ENCODE peak calls at places on chromosomes 2 and 18, in five cellular contexts. I, G, V, F and Z are unnamed samples.

GRCh38 chr2:195407782-195408181 is 249.2 kb upstream of the SLC39A10 start:
- DNase-seq in F (no peak), V (no peak), I (no peak), G (no peak), Z (peak)

GRCh38 chr2:238690673-238690965 is 157.3 kb upstream of the TWIST2 start:
- DNase-seq in I (no peak), V (no peak), G (no peak), F (no peak), Z (no peak)

GRCh38 chr2:11213090-11213638 is 57.9 kb downstream of the SLC66A3 start:
- DNase-seq in G (no peak), V (no peak), F (no peak), I (no peak), Z (peak)

GRCh38 chr2:146523218-146523617 is 1321.6 kb upstream of the ACVR2A start:
- DNase-seq in I (no peak), G (no peak), F (no peak), V (no peak), Z (peak)

GRCh38 chr2:136235451-136236418 is 117.8 kb upstream of the CXCR4 start:
- DNase-seq in I (no peak), V (no peak), F (no peak), G (no peak), Z (peak)

GRCh38 chr2:25955036-25955435 is 27.3 kb downstream of the KIF3C start:
- DNase-seq in F (no peak), V (no peak), G (no peak), I (no peak), Z (no peak)

GRCh38 chr2:211045025-211045424 is 488.6 kb downstream of the CPS1 start:
- DNase-seq in G (no peak), F (no peak), V (no peak), I (no peak), Z (no peak)

GRCh38 chr18:63237911-63238710 is 81.5 kb downstream of the BCL2 start:
- DNase-seq in F (peak), V (no peak), G (no peak), I (no peak), Z (peak)

GRCh38 chr2:74399785-74400184 is 19.7 kb upstream of the DCTN1 start:
- DNase-seq in F (no peak), I (no peak), G (no peak), V (peak), Z (peak)

GRCh38 chr2:128435576-128436497 is 117.2 kb upstream of the HS6ST1 start:
- DNase-seq in V (no peak), I (no peak), F (peak), G (no peak), Z (no peak)

GRCh38 chr2:54722641-54723299 is 692 bp upstream of the EML6 start:
- DNase-seq in V (no peak), G (no peak), F (no peak), I (no peak), Z (peak)

GRCh38 chr2:235841863-235842262 is 326.3 kb downstream of the GBX2 start:
- DNase-seq in G (no peak), F (no peak), I (no peak), V (no peak), Z (no peak)

GRCh38 chr18:78903436-78904178 is 76.0 kb upstream of the SALL3 start:
- DNase-seq in G (no peak), I (no peak), V (no peak), F (no peak), Z (no peak)

GRCh38 chr2:159285929-159286708 is at the start of gene WDSUB1:
- DNase-seq in G (peak), I (no peak), F (peak), V (no peak), Z (peak)

GRCh38 chr2:181164699-181165098 is 184.3 kb downstream of the UBE2E3 start:
- DNase-seq in F (no peak), G (no peak), I (no peak), V (no peak), Z (no peak)

GRCh38 chr18:79785831-79786230 is 11.9 kb upstream of the KCNG2 start:
- DNase-seq in I (no peak), G (no peak), F (no peak), V (no peak), Z (no peak)

GRCh38 chr2:239046822-239047221 is 198.9 kb downstream of the TWIST2 start:
- DNase-seq in G (no peak), V (no peak), F (no peak), I (no peak), Z (no peak)

GRCh38 chr2:222930862-222931261 is 70.0 kb downstream of the ACSL3 start:
- DNase-seq in I (no peak), G (no peak), V (no peak), F (no peak), Z (no peak)

GRCh38 chr18:905948-906415 is 1.3 kb downstream of the ADCYAP1 start:
- DNase-seq in G (no peak), F (peak), I (no peak), V (no peak), Z (no peak)

GRCh38 chr2:146615778-146616177 is 1229.1 kb upstream of the ACVR2A start:
- DNase-seq in G (no peak), I (no peak), F (no peak), V (no peak), Z (no peak)

GRCh38 chr2:181306785-181307184 is 150.4 kb upstream of the ITGA4 start:
- DNase-seq in V (no peak), I (no peak), F (no peak), G (no peak), Z (no peak)

GRCh38 chr2:225117061-225117716 is 74.9 kb upstream of the DOCK10 start:
- DNase-seq in I (no peak), G (no peak), V (no peak), F (no peak), Z (peak)

GRCh38 chr2:17646096-17646554 is 105.6 kb downstream of the VSNL1 start:
- DNase-seq in G (peak), F (peak), I (no peak), V (peak), Z (peak)

GRCh38 chr2:218022131-218022850 is 19.5 kb upstream of the TNS1 start:
- DNase-seq in F (no peak), V (no peak), G (no peak), I (no peak), Z (no peak)

GRCh38 chr18:46152808-46153617 is 48.8 kb downstream of the HAUS1 start:
- DNase-seq in I (no peak), F (peak), V (no peak), G (peak), Z (no peak)

GRCh38 chr2:47429795-47430194 is 26.8 kb downstream of the MSH2 start:
- DNase-seq in V (no peak), F (no peak), G (no peak), I (no peak), Z (peak)

GRCh38 chr2:63863707-63864106 is 22.0 kb downstream of the UGP2 start:
- DNase-seq in G (no peak), F (no peak), V (no peak), I (no peak), Z (no peak)

GRCh38 chr18:8215741-8216140 is 393.5 kb upstream of the RAB12 start:
- DNase-seq in F (no peak), I (no peak), G (no peak), V (no peak), Z (no peak)

GRCh38 chr2:175612280-175612679 is 389.8 kb downstream of the LNPK start:
- DNase-seq in G (no peak), F (no peak), I (no peak), V (no peak), Z (no peak)

GRCh38 chr2:201234167-201235139 is 25.9 kb upstream of the CASP8 start:
- DNase-seq in F (no peak), V (peak), I (no peak), G (no peak), Z (no peak)

GRCh38 chr2:68319397-68320117 is at the start of gene CNRIP1:
- DNase-seq in V (no peak), F (peak), G (peak), I (peak), Z (peak)

GRCh38 chr2:223465793-223466192 is 136.4 kb downstream of the SCG2 start:
- DNase-seq in G (no peak), F (no peak), I (no peak), V (no peak), Z (peak)

GRCh38 chr2:72103690-72104089 is 44.0 kb downstream of the CYP26B1 start:
- DNase-seq in V (no peak), I (no peak), G (no peak), F (no peak), Z (no peak)

GRCh38 chr2:59732861-59733603 is 820.4 kb downstream of the BCL11A start:
- DNase-seq in I (no peak), G (no peak), F (peak), V (no peak), Z (no peak)

GRCh38 chr2:88199912-88200682 is 30.0 kb downstream of the THNSL2 start:
- DNase-seq in V (peak), I (no peak), G (no peak), F (peak), Z (no peak)

GRCh38 chr18:70420151-70420898 is 131.5 kb downstream of the SOCS6 start:
- DNase-seq in G (no peak), V (no peak), F (no peak), I (no peak), Z (peak)

GRCh38 chr2:225120175-225120574 is 77.9 kb upstream of the DOCK10 start:
- DNase-seq in F (no peak), V (no peak), I (no peak), G (no peak), Z (peak)